ENCODE peak calls at places on chromosomes 16 and 17, in eight cellular contexts. T, M, P, I, E, K, S and B are unnamed samples. For H3K4me1, the result is how much of the 10 kb centered on the place peaks cover.

GRCh38 chr16:22141746-22142145 is 20.6 kb upstream of the SDR42E2 start:
- DNase-seq in T (no peak), K (no peak), I (no peak), P (no peak), S (no peak), M (no peak), E (no peak), B (no peak)

GRCh38 chr16:88503771-88504488 is 50.9 kb downstream of the ZFPM1 start:
- DNase-seq in M (no peak), P (no peak), S (no peak), K (no peak), E (no peak), T (no peak), I (no peak), B (no peak)

GRCh38 chr17:65664696-65665095 is 103.2 kb upstream of the AXIN2 start:
- DNase-seq in M (no peak), K (no peak), T (no peak), E (no peak), P (no peak), S (no peak), I (no peak), B (no peak)

GRCh38 chr17:6470751-6471521 is 26.7 kb downstream of the PIMREG start:
- DNase-seq in I (no peak), K (no peak), M (no peak), P (no peak), E (no peak), S (no peak), T (no peak), B (no peak)

GRCh38 chr16:48617711-48618148 is 7.8 kb upstream of the N4BP1 start:
- DNase-seq in E (no peak), T (no peak), P (peak), K (no peak), S (no peak), M (no peak), I (peak), B (no peak)

GRCh38 chr16:851871-852270 is 51.3 kb upstream of the GNG13 start:
- DNase-seq in E (no peak), I (no peak), S (no peak), T (no peak), K (peak), P (no peak), M (no peak), B (no peak)

GRCh38 chr17:57377094-57377493 is 120.8 kb downstream of the MSI2 start:
- DNase-seq in M (no peak), I (no peak), K (no peak), T (no peak), S (no peak), P (no peak), E (no peak), B (no peak)

GRCh38 chr16:53898993-53899392 is 195.0 kb downstream of the FTO start:
- DNase-seq in E (no peak), S (no peak), I (peak), P (no peak), M (no peak), K (no peak), T (no peak), B (no peak)

GRCh38 chr16:1296688-1297412 is 12.6 kb upstream of the UBE2I start:
- DNase-seq in T (no peak), M (no peak), S (peak), K (no peak), E (no peak), P (no peak), I (no peak), B (no peak)

GRCh38 chr16:20969386-20969785 is 68.8 kb downstream of the LYRM1 start:
- DNase-seq in P (no peak), K (no peak), I (no peak), S (no peak), T (no peak), M (no peak), E (no peak), B (no peak)

GRCh38 chr17:46944931-46945330 is 22.0 kb downstream of the GOSR2 start:
- DNase-seq in I (no peak), T (no peak), K (no peak), P (no peak), S (no peak), E (no peak), M (no peak), B (no peak)

GRCh38 chr17:69235338-69236058 is 6.9 kb upstream of the ABCA10 start:
- DNase-seq in E (peak), K (peak), T (peak), M (peak), S (peak), I (peak), P (peak), B (peak)

GRCh38 chr17:82881292-82881823 is 41.5 kb upstream of the ZNF750 start:
- DNase-seq in K (peak), P (peak), E (no peak), T (no peak), I (no peak), M (no peak), S (no peak), B (no peak)
- H3K4me3 ChIP-seq in K (no peak), P (no peak), E (no peak), T (no peak), I (no peak), M (no peak), S (no peak), B (no peak)

GRCh38 chr16:72291531-72291981 is 119.6 kb upstream of the PMFBP1 start:
- DNase-seq in S (no peak), P (no peak), M (no peak), K (no peak), E (no peak), I (peak), T (no peak), B (no peak)

GRCh38 chr16:72287646-72288045 is 115.7 kb upstream of the PMFBP1 start:
- DNase-seq in T (no peak), M (no peak), S (no peak), P (no peak), E (no peak), K (no peak), I (no peak), B (no peak)

GRCh38 chr16:72295914-72296313 is 124.0 kb upstream of the PMFBP1 start:
- DNase-seq in K (no peak), M (no peak), P (no peak), S (no peak), I (no peak), E (no peak), T (no peak), B (no peak)

GRCh38 chr16:72286936-72287620 is 115.1 kb upstream of the PMFBP1 start:
- DNase-seq in K (no peak), E (no peak), I (no peak), S (no peak), M (no peak), P (no peak), T (no peak), B (no peak)

GRCh38 chr16:72291121-72291520 is 119.2 kb upstream of the PMFBP1 start:
- DNase-seq in E (no peak), I (peak), S (no peak), M (no peak), K (no peak), T (no peak), P (no peak), B (no peak)
- H3K27ac ChIP-seq in E (no peak), I (peak), S (no peak), M (no peak), K (no peak), T (no peak), P (no peak), B (no peak)

GRCh38 chr16:71971571-71971970 is 28.6 kb downstream of the PKD1L3 start:
- DNase-seq in P (no peak), T (no peak), I (no peak), M (no peak), K (no peak), E (no peak), S (no peak), B (no peak)
- H3K4me1 ChIP-seq in P (under half), T (under half), I (under half), M (under half), K (under half), E (under half), S (under half), B (under half)

GRCh38 chr17:353213-353837 is 718 bp upstream of the RPH3AL start:
- DNase-seq in E (no peak), I (no peak), T (no peak), K (no peak), M (no peak), P (peak), S (no peak), B (no peak)
- H3K4me3 ChIP-seq in E (no peak), I (no peak), T (no peak), K (no peak), M (no peak), P (no peak), S (no peak), B (no peak)

GRCh38 chr17:75695141-75695829 is 26.0 kb upstream of the ITGB4 start:
- DNase-seq in P (no peak), K (no peak), M (no peak), E (no peak), T (no peak), I (peak), S (no peak), B (no peak)
- H3K27ac ChIP-seq in P (no peak), K (peak), M (no peak), E (no peak), T (no peak), I (no peak), S (no peak), B (no peak)

GRCh38 chr17:80466188-80466705 is 10.2 kb downstream of the NPTX1 start:
- DNase-seq in K (no peak), P (no peak), E (no peak), I (no peak), T (no peak), S (no peak), M (no peak), B (no peak)

GRCh38 chr17:80468222-80468621 is 8.2 kb downstream of the NPTX1 start:
- DNase-seq in S (no peak), P (no peak), I (no peak), E (no peak), K (no peak), M (no peak), T (no peak), B (no peak)

GRCh38 chr17:80464486-80464885 is 11.9 kb downstream of the NPTX1 start:
- DNase-seq in K (no peak), T (no peak), E (no peak), S (no peak), I (no peak), M (no peak), P (no peak), B (no peak)

GRCh38 chr17:80463784-80464400 is 12.5 kb downstream of the NPTX1 start:
- DNase-seq in P (no peak), T (no peak), K (no peak), I (no peak), M (no peak), S (no peak), E (no peak), B (no peak)

GRCh38 chr17:80465316-80465974 is 11.0 kb downstream of the NPTX1 start:
- DNase-seq in T (no peak), M (no peak), I (no peak), S (no peak), P (no peak), E (no peak), K (no peak), B (no peak)
- H3K4me1 ChIP-seq in T (under half), M (under half), I (under half), S (under half), P (under half), E (under half), K (under half), B (under half)

DNA sequence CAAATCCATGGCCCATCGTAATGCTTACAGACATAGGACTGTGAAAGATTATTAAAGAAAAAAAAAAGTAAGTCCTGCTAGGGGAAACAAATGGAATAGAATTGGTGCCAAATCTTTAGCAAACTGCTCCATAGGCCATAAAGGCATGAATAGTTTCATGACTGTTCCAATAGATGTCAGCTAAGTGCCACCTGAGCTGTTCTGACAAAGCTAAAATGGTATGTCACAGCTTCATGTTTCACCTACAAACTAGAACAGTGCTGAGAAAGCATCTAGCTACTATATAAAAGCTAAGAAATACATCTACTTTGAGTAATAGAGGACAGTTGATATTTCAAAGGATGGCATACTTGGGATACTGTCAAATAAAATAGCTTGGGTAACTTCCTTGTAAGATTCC is 771.6 kb upstream of the CA10 start:
- DNase-seq in M (no peak), T (no peak), K (no peak), E (no peak), P (no peak), I (no peak), S (no peak), B (no peak)
- H3K4me3 ChIP-seq in M (no peak), T (no peak), K (no peak), E (no peak), P (no peak), I (no peak), S (no peak), B (no peak)

GRCh38 chr17:5283531-5284315 is 1.6 kb downstream of the RABEP1 start:
- DNase-seq in T (no peak), I (no peak), P (no peak), S (no peak), K (no peak), M (no peak), E (no peak), B (no peak)

GRCh38 chr17:5286846-5287245 is 4.8 kb downstream of the RABEP1 start:
- DNase-seq in K (no peak), P (no peak), E (no peak), S (no peak), T (no peak), I (no peak), M (no peak), B (no peak)

GRCh38 chr17:5281814-5282638 is at the start of gene RABEP1:
- DNase-seq in E (peak), I (peak), M (peak), S (peak), P (peak), K (peak), T (peak), B (peak)

DNA sequence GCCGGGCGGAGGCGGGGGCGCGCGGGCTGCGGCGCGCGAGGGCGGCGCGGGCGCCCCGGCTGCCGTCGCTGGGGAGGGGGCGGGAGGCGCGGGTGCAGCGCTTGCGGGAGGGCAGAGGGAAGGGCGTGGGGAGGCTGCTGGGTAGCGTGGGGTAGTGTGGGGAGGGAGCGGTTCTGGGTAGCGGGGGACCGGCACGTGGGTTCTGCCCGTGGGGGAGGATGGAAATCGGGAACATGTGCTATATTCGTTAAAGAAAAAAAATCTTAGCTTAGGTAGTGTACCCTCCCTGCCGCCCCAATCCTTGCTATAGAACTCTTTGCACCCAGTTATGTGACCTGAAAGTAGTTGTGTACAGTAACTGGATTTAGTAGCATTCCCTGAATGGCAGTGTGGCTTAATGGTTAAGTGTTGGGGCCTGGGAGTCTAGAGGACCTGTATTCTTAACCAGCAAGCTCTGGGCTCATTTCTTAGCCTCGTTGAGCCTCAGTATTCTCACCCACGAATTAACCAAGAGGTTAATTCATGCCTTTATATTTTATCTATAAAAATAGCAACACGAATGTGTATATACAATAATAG is 644 bp downstream of the RABEP1 start:
- DNase-seq in I (peak), P (peak), M (peak), S (peak), E (no peak), K (peak), T (peak), B (no peak)
- H3K27ac ChIP-seq in I (peak), P (peak), M (peak), S (no peak), E (no peak), K (no peak), T (no peak), B (peak)

GRCh38 chr16:69276143-69277115 is 34.7 kb upstream of the VPS4A start:
- DNase-seq in E (no peak), K (no peak), T (no peak), M (no peak), P (peak), I (peak), S (no peak), B (no peak)
- H3K4me1 ChIP-seq in E (under half), K (under half), T (under half), M (under half), P (under half), I (under half), S (under half), B (under half)

GRCh38 chr16:82020051-82020450 is 8.8 kb upstream of the SDR42E1 start:
- DNase-seq in P (no peak), I (no peak), S (no peak), M (no peak), T (no peak), E (no peak), K (no peak), B (no peak)

GRCh38 chr16:82016964-82017363 is 5.7 kb upstream of the SDR42E1 start:
- DNase-seq in S (no peak), M (no peak), K (no peak), T (no peak), I (peak), E (no peak), P (no peak), B (no peak)

GRCh38 chr16:82010649-82011048 is 621 bp downstream of the SDR42E1 start:
- DNase-seq in S (peak), T (no peak), M (no peak), E (no peak), K (no peak), P (no peak), I (no peak), B (no peak)

GRCh38 chr16:82011199-82011641 is at the start of gene SDR42E1:
- DNase-seq in I (peak), S (peak), T (peak), P (peak), E (peak), M (peak), K (no peak), B (peak)

DNA sequence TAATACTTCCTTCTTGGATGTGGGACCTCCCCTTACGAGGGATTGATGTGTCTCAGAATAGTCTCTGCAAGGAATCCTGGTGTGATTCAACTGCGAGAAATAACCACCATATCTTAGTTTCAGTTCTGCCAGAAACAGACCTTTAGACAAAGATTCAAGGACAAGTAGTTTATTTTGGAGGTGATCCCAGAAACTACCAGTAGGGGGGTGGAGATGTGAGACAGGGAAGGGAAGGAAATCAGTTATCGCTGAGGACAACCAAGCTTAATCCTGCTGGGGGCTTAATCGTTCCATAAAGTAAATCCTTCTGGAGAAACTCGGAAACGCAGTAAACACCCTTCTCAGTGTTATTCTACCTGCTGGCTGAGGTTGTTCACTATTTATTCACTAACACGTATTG is 5.0 kb upstream of the SDR42E1 start:
- DNase-seq in M (no peak), E (no peak), T (no peak), P (no peak), K (no peak), S (peak), I (peak), B (no peak)
- H3K4me3 ChIP-seq in M (no peak), E (no peak), T (no peak), P (no peak), K (no peak), S (no peak), I (no peak), B (no peak)